ENCODE peak calls at places on chromosomes 12 and 14, in five cellular contexts. A, K, T, X and I are unnamed samples.

GRCh38 chr12:96248532-96248931 is 54.4 kb downstream of the ELK3 start:
- DNase-seq in A (no peak), X (no peak), T (no peak), K (no peak), I (no peak)

GRCh38 chr14:55138091-55138490 is 9.0 kb downstream of the LGALS3 start:
- DNase-seq in A (no peak), K (no peak), X (no peak), T (no peak), I (no peak)

GRCh38 chr14:20412422-20412821 is 879 bp downstream of the TEP1 start:
- DNase-seq in T (no peak), A (no peak), X (no peak), K (no peak), I (no peak)

GRCh38 chr14:51922624-51923023 is 62.2 kb downstream of the GNG2 start:
- DNase-seq in A (no peak), X (no peak), K (no peak), T (no peak), I (no peak)

GRCh38 chr14:68084256-68084655 is 264.7 kb downstream of the RAD51B start:
- DNase-seq in T (no peak), A (no peak), X (peak; percentile 46), K (peak; percentile 19), I (no peak)

GRCh38 chr12:143964-144649 is 69.8 kb downstream of the SLC6A12 start:
- DNase-seq in K (no peak), A (no peak), X (no peak), T (no peak), I (peak; percentile 58)

GRCh38 chr14:99124482-99125104 is 147.4 kb downstream of the BCL11B start:
- DNase-seq in X (no peak), T (no peak), K (no peak), A (no peak), I (no peak)

GRCh38 chr14:78595797-78596196 is 425.6 kb downstream of the NRXN3 start:
- DNase-seq in X (peak; percentile 17), K (no peak), A (no peak), T (no peak), I (peak; percentile 36)

GRCh38 chr14:39267592-39268112 is 33.9 kb downstream of the MIA2 start:
- DNase-seq in X (peak; percentile 42), A (no peak), K (no peak), T (no peak), I (no peak)

GRCh38 chr12:120231316-120232011 is 30.6 kb upstream of the RPLP0 start:
- DNase-seq in X (no peak), A (no peak), K (peak; percentile 99), T (no peak), I (peak; percentile 51)

GRCh38 chr12:89040146-89040964 is 311.9 kb downstream of the DUSP6 start:
- DNase-seq in T (peak; percentile 24), K (no peak), A (peak; percentile 46), X (no peak), I (peak; percentile 52)

GRCh38 chr14:50045039-50045711 is 71.2 kb downstream of the VCPKMT start:
- DNase-seq in T (peak; percentile 82), K (peak; percentile 93), X (no peak), A (peak; percentile 85), I (no peak)

GRCh38 chr12:113194971-113195391 is 9.5 kb downstream of the RITA1 start:
- DNase-seq in T (no peak), X (no peak), K (peak; percentile 65), A (no peak), I (no peak)

GRCh38 chr12:113030875-113031525 is 25.5 kb upstream of the DTX1 start:
- DNase-seq in A (no peak), K (peak; percentile 41), X (peak; percentile 62), T (no peak), I (peak; percentile 46)

GRCh38 chr12:82314406-82314892 is 43.7 kb downstream of the CCDC59 start:
- DNase-seq in X (no peak), A (peak; percentile 18), T (peak; percentile 36), K (no peak), I (peak; percentile 80)

GRCh38 chr12:124278389-124279101 is 16.3 kb upstream of the RFLNA start:
- DNase-seq in X (no peak), T (no peak), K (no peak), A (no peak), I (no peak)

GRCh38 chr14:30559638-30560071 is 697 bp downstream of the G2E3 start:
- DNase-seq in T (no peak), A (no peak), X (peak; percentile 14), K (no peak), I (no peak)